ENCODE peak calls at places on chromosomes 16 and 17, in seven cellular contexts. U, B, V, C, Z, P and J are unnamed samples.

GRCh38 chr17:18326572-18326971 is 11.5 kb downstream of the SMCR8 start:
- DNase-seq in U (no peak), B (no peak), V (no peak), C (no peak), Z (no peak), P (no peak), J (no peak)

GRCh38 chr17:42586514-42587230 is 9.1 kb upstream of the PSMC3IP start:
- DNase-seq in U (no peak), B (no peak), V (no peak), C (no peak), Z (no peak), P (no peak), J (no peak)

GRCh38 chr17:18981642-18982424 is 22.7 kb downstream of the FAM83G start:
- DNase-seq in U (no peak), B (peak; percentile 53), V (peak; percentile 87), C (no peak), Z (no peak), P (no peak), J (no peak)

GRCh38 chr17:82213251-82214011 is 789 bp upstream of the CCDC57 start:
- DNase-seq in U (peak; percentile 28), B (peak; percentile 57), V (peak; percentile 89), C (peak; percentile 50), Z (peak; percentile 47), P (peak; percentile 62), J (peak; percentile 51)

GRCh38 chr17:692116-692515 is 22.5 kb downstream of the VPS53 start:
- DNase-seq in U (no peak), B (peak; percentile 71), V (peak; percentile 93), C (no peak), Z (no peak), P (no peak), J (no peak)

GRCh38 chr16:3122926-3123570 is 10.7 kb downstream of the ZNF205 start:
- DNase-seq in U (no peak), B (no peak), V (no peak), C (no peak), Z (no peak), P (no peak), J (no peak)

GRCh38 chr16:19354371-19354770 is 63.3 kb upstream of the TMC5 start:
- DNase-seq in U (no peak), B (no peak), V (no peak), C (no peak), Z (no peak), P (no peak), J (no peak)

GRCh38 chr16:23324727-23325126 is 22.6 kb downstream of the SCNN1B start:
- DNase-seq in U (no peak), B (no peak), V (no peak), C (no peak), Z (no peak), P (no peak), J (no peak)

GRCh38 chr16:55328611-55329569 is 4.9 kb downstream of the IRX6 start:
- DNase-seq in U (no peak), B (no peak), V (no peak), C (no peak), Z (no peak), P (no peak), J (no peak)

GRCh38 chr17:66716236-66717026 is 118.5 kb upstream of the CACNG5 start:
- DNase-seq in U (no peak), B (no peak), V (peak; percentile 13), C (no peak), Z (no peak), P (no peak), J (no peak)

GRCh38 chr17:65074778-65075250 is 18.3 kb upstream of the GNA13 start:
- DNase-seq in U (no peak), B (no peak), V (no peak), C (no peak), Z (no peak), P (no peak), J (no peak)

GRCh38 chr17:81206657-81207056 is 16.1 kb downstream of the CEP131 start:
- DNase-seq in U (no peak), B (no peak), V (no peak), C (no peak), Z (no peak), P (no peak), J (no peak)

GRCh38 chr17:77802811-77803220 is 155.7 kb upstream of the TNRC6C start:
- DNase-seq in U (no peak), B (no peak), V (no peak), C (no peak), Z (no peak), P (no peak), J (no peak)

GRCh38 chr16:30947533-30948086 is 1.3 kb upstream of the ORAI3 start:
- DNase-seq in U (no peak), B (no peak), V (no peak), C (no peak), Z (no peak), P (no peak), J (no peak)

GRCh38 chr17:29579866-29580771 is 9.3 kb downstream of the GIT1 start:
- DNase-seq in U (peak; percentile 86), B (peak; percentile 51), V (peak; percentile 87), C (peak; percentile 83), Z (peak; percentile 91), P (peak; percentile 86), J (peak; percentile 78)

GRCh38 chr17:73455050-73455687 is 143.4 kb upstream of the CDC42EP4 start:
- DNase-seq in U (peak; percentile 24), B (no peak), V (no peak), C (no peak), Z (no peak), P (no peak), J (no peak)

GRCh38 chr16:24493859-24494258 is 45.5 kb upstream of the RBBP6 start:
- DNase-seq in U (no peak), B (no peak), V (peak; percentile 83), C (no peak), Z (no peak), P (no peak), J (no peak)

GRCh38 chr16:70610273-70611223 is 35.8 kb upstream of the IL34 start:
- DNase-seq in U (no peak), B (no peak), V (no peak), C (no peak), Z (no peak), P (no peak), J (no peak)

GRCh38 chr17:38532451-38532850 is 73.3 kb downstream of the SRCIN1 start:
- DNase-seq in U (no peak), B (no peak), V (no peak), C (no peak), Z (no peak), P (no peak), J (no peak)

GRCh38 chr17:74383140-74383539 is 15.8 kb downstream of the GPR142 start:
- DNase-seq in U (no peak), B (no peak), V (no peak), C (no peak), Z (no peak), P (no peak), J (no peak)

GRCh38 chr17:22310717-22311686 is 618.7 kb downstream of the KCNJ18 start:
- DNase-seq in U (no peak), B (no peak), V (no peak), C (no peak), Z (no peak), P (no peak), J (no peak)